ENCODE peak calls at places on chromosomes 2 and 18, in six cellular contexts. N is foreskin fibroblast; A is NCI-H774; S is stimulated activated naive CD8-positive, alpha-beta T cell treated with anti-CD3 and anti-CD28 coated beads, Interleukin-15, Interleukin-2, amounts not matched to agents 100 U/mL and 50 U/mL, for 24 hours; K is aorta; R is cardiac fibroblast. L is an unnamed sample.

GRCh38 chr18:56221195-56222065 is 417.0 kb downstream of the TXNL1 start:
- DNase-seq in N (no peak), A (no peak), S (no peak), K (no peak), R (no peak), L (no peak)

GRCh38 chr18:24063121-24063731 is 48.7 kb downstream of the TTC39C start:
- DNase-seq in N (peak; percentile 27), A (no peak), S (no peak), K (no peak), R (peak; percentile 25), L (no peak)

GRCh38 chr2:106192752-106193490 is 1.2 kb downstream of the UXS1 start:
- DNase-seq in N (peak; percentile 84), A (no peak), S (peak; percentile 61), K (no peak), R (peak; percentile 89), L (no peak)

GRCh38 chr2:152587187-152587947 is 129.9 kb downstream of the PRPF40A start:
- DNase-seq in N (peak; percentile 38), A (no peak), S (no peak), K (no peak), R (no peak), L (no peak)

GRCh38 chr2:126038901-126039300 is 617.1 kb upstream of the GYPC start:
- DNase-seq in N (no peak), A (no peak), S (no peak), K (no peak), R (no peak), L (no peak)

GRCh38 chr2:73770725-73771124 is 9.2 kb downstream of the DUSP11 start:
- DNase-seq in N (no peak), A (no peak), S (no peak), K (no peak), R (no peak), L (no peak)

GRCh38 chr2:126736133-126736874 is 80.3 kb downstream of the GYPC start:
- DNase-seq in N (no peak), A (no peak), S (no peak), K (no peak), R (peak; percentile 23), L (no peak)

GRCh38 chr2:171146071-171146470 is 14.6 kb downstream of the TLK1 start:
- DNase-seq in N (no peak), A (no peak), S (no peak), K (no peak), R (no peak), L (no peak)

GRCh38 chr2:144516417-144516980 is 3.4 kb downstream of the ZEB2 start:
- DNase-seq in N (no peak), A (no peak), S (peak; percentile 44), K (peak; percentile 82), R (no peak), L (no peak)

GRCh38 chr2:121038831-121039230 is 246.2 kb downstream of the TFCP2L1 start:
- DNase-seq in N (peak; percentile 10), A (peak; percentile 17), S (no peak), K (no peak), R (no peak), L (no peak)

GRCh38 chr2:44247924-44248323 is 27.4 kb upstream of the SLC3A1 start:
- DNase-seq in N (no peak), A (no peak), S (no peak), K (no peak), R (no peak), L (no peak)

GRCh38 chr2:223537669-223538601 is 64.2 kb downstream of the SCG2 start:
- DNase-seq in N (no peak), A (peak; percentile 69), S (no peak), K (no peak), R (peak; percentile 57), L (no peak)

GRCh38 chr2:206086683-206087350 is 843 bp upstream of the INO80D start:
- DNase-seq in N (no peak), A (no peak), S (no peak), K (no peak), R (peak; percentile 18), L (no peak)

GRCh38 chr18:36942264-36942663 is 113.3 kb downstream of the KIAA1328 start:
- DNase-seq in N (peak; percentile 18), A (no peak), S (no peak), K (no peak), R (peak; percentile 57), L (peak; percentile 25)

GRCh38 chr18:12630136-12630535 is 27.8 kb downstream of the SPIRE1 start:
- DNase-seq in N (peak; percentile 48), A (no peak), S (no peak), K (no peak), R (no peak), L (no peak)

GRCh38 chr2:152950125-152950524 is 231.7 kb downstream of the ARL6IP6 start:
- DNase-seq in N (no peak), A (no peak), S (no peak), K (no peak), R (no peak), L (no peak)

GRCh38 chr2:98807221-98807620 is 76.3 kb upstream of the MGAT4A start:
- DNase-seq in N (no peak), A (no peak), S (peak; percentile 17), K (no peak), R (no peak), L (no peak)

GRCh38 chr18:75341897-75342296 is 85.6 kb downstream of the SMIM21 start:
- DNase-seq in N (no peak), A (no peak), S (no peak), K (no peak), R (no peak), L (no peak)

GRCh38 chr2:207338220-207338607 is 172.5 kb upstream of the KLF7 start:
- DNase-seq in N (no peak), A (no peak), S (no peak), K (no peak), R (no peak), L (no peak)

GRCh38 chr2:111975053-111975552 is 76.7 kb downstream of the MERTK start:
- DNase-seq in N (peak; percentile 94), A (no peak), S (no peak), K (peak; percentile 84), R (peak; percentile 70), L (no peak)

GRCh38 chr2:43467889-43468288 is 127.9 kb downstream of the THADA start:
- DNase-seq in N (peak; percentile 54), A (no peak), S (no peak), K (no peak), R (peak; percentile 45), L (no peak)

GRCh38 chr18:59954746-59955145 is 55.0 kb downstream of the PMAIP1 start:
- DNase-seq in N (peak; percentile 62), A (no peak), S (no peak), K (no peak), R (peak; percentile 10), L (no peak)

GRCh38 chr18:3596324-3597158 is 146.6 kb downstream of the TGIF1 start:
- DNase-seq in N (no peak), A (no peak), S (peak; percentile 59), K (no peak), R (peak; percentile 48), L (no peak)

GRCh38 chr2:211930331-211930730 is 608.3 kb downstream of the ERBB4 start:
- DNase-seq in N (no peak), A (peak; percentile 66), S (no peak), K (no peak), R (no peak), L (no peak)

GRCh38 chr2:70826696-70827330 is 6.4 kb upstream of the CLEC4F start:
- DNase-seq in N (no peak), A (no peak), S (no peak), K (no peak), R (no peak), L (no peak)

GRCh38 chr2:20620271-20620681 is 30.6 kb downstream of the HS1BP3 start:
- DNase-seq in N (no peak), A (no peak), S (no peak), K (peak; percentile 51), R (no peak), L (no peak)

GRCh38 chr2:71452565-71452964 is 796 bp upstream of the DYSF start:
- DNase-seq in N (peak; percentile 36), A (no peak), S (peak; percentile 37), K (no peak), R (peak; percentile 48), L (no peak)

GRCh38 chr18:13235326-13235937 is 16.9 kb downstream of the LDLRAD4 start:
- DNase-seq in N (no peak), A (no peak), S (no peak), K (no peak), R (no peak), L (no peak)

GRCh38 chr18:46156838-46157237 is 52.7 kb downstream of the HAUS1 start:
- DNase-seq in N (no peak), A (no peak), S (no peak), K (no peak), R (no peak), L (no peak)

GRCh38 chr18:46555724-46556123 is 101.3 kb downstream of the LOXHD1 start:
- DNase-seq in N (no peak), A (no peak), S (peak; percentile 9), K (no peak), R (peak; percentile 2), L (peak; percentile 18)

GRCh38 chr2:23412556-23413155 is 27.7 kb downstream of the KLHL29 start:
- DNase-seq in N (peak; percentile 46), A (no peak), S (no peak), K (no peak), R (peak; percentile 71), L (no peak)

GRCh38 chr2:216789088-216789487 is 70.8 kb downstream of the TNP1 start:
- DNase-seq in N (no peak), A (no peak), S (no peak), K (no peak), R (no peak), L (no peak)

GRCh38 chr2:134674687-134675086 is 44.1 kb downstream of the TMEM163 start:
- DNase-seq in N (no peak), A (no peak), S (no peak), K (no peak), R (no peak), L (no peak)

L was measured in LNCaP clone FGC.